ENCODE peak calls at places on chromosome 16, in nine cellular contexts. L is BJ, N is fibroblast of the aortic adventitia, I is heart left ventricle, D is bronchial epithelial cell, Z is GM12878, J is neural progenitor cell, G is HL-60, U is breast epithelium. M is an unnamed sample.

GRCh38 chr16:14677627-14678026 is 16.5 kb downstream of the PLA2G10 start:
- DNase-seq in L (no peak), D (no peak), I (no peak), N (no peak), Z (no peak), U (no peak), G (no peak), J (no peak), M (no peak)

GRCh38 chr16:47779201-47780016 is 318.3 kb downstream of the PHKB start:
- DNase-seq in D (no peak), G (no peak), U (no peak), N (peak; percentile 19), J (no peak), I (no peak), Z (peak; percentile 5), L (no peak), M (no peak)

GRCh38 chr16:87056083-87056482 is 261.1 kb downstream of the C16orf95 start:
- DNase-seq in I (no peak), J (no peak), L (no peak), D (no peak), Z (no peak), G (no peak), U (no peak), N (peak; percentile 67), M (no peak)

GRCh38 chr16:28321700-28322411 is 29.5 kb downstream of the SBK1 start:
- DNase-seq in U (no peak), G (peak; percentile 23), I (no peak), J (peak; percentile 52), L (no peak), D (peak; percentile 13), Z (no peak), N (peak; percentile 22), M (peak; percentile 74)

GRCh38 chr16:20944861-20945390 is 44.4 kb downstream of the LYRM1 start:
- DNase-seq in G (peak; percentile 15), N (peak; percentile 20), J (no peak), Z (no peak), I (no peak), U (no peak), D (peak; percentile 42), L (no peak), M (no peak)

GRCh38 chr16:59573528-59574271 is 839.6 kb upstream of the GOT2 start:
- DNase-seq in N (peak; percentile 20), I (no peak), D (no peak), G (no peak), Z (no peak), L (no peak), U (no peak), J (no peak), M (no peak)

GRCh38 chr16:2025878-2026460 is 733 bp upstream of the NHERF2 start:
- DNase-seq in G (no peak), U (no peak), Z (no peak), N (no peak), D (no peak), J (no peak), I (no peak), L (no peak), M (no peak)

GRCh38 chr16:4936991-4937781 is at the start of gene PPL:
- DNase-seq in Z (no peak), U (peak; percentile 92), N (no peak), G (no peak), L (no peak), D (peak; percentile 55), J (peak; percentile 90), I (peak; percentile 62), M (peak; percentile 35)

GRCh38 chr16:17343028-17343427 is 127.7 kb downstream of the XYLT1 start:
- DNase-seq in U (peak; percentile 77), J (no peak), N (no peak), I (no peak), G (peak; percentile 96), L (no peak), D (no peak), Z (peak; percentile 63), M (no peak)

GRCh38 chr16:87543436-87544191 is 50.8 kb upstream of the ZCCHC14 start:
- DNase-seq in U (no peak), N (peak; percentile 54), Z (no peak), D (no peak), J (no peak), G (peak; percentile 40), I (no peak), L (no peak), M (no peak)

GRCh38 chr16:13331918-13332317 is 430.5 kb downstream of the SHISA9 start:
- DNase-seq in U (no peak), Z (no peak), I (no peak), D (no peak), G (no peak), N (no peak), J (no peak), L (no peak), M (no peak)
- TF ChIP-seq CTCF in U (no peak), Z (no peak), I (no peak), D (no peak), G (no peak), N (no peak), J (peak; percentile 34), L (no peak), M (peak; percentile 49)

GRCh38 chr16:54636221-54636793 is 294.4 kb upstream of the IRX5 start:
- DNase-seq in Z (no peak), U (no peak), G (no peak), J (no peak), N (no peak), D (no peak), I (no peak), L (no peak), M (no peak)

GRCh38 chr16:54630284-54630967 is 300.2 kb upstream of the IRX5 start:
- DNase-seq in J (no peak), G (no peak), U (no peak), Z (no peak), L (no peak), N (peak; percentile 79), I (no peak), D (peak; percentile 85), M (no peak)

GRCh38 chr16:54632821-54633220 is 297.8 kb upstream of the IRX5 start:
- DNase-seq in L (no peak), U (no peak), J (no peak), I (no peak), D (no peak), Z (no peak), G (no peak), N (no peak), M (no peak)

GRCh38 chr16:54632322-54632721 is 298.3 kb upstream of the IRX5 start:
- DNase-seq in Z (no peak), G (no peak), D (no peak), N (no peak), I (no peak), L (no peak), U (no peak), J (peak; percentile 46), M (no peak)

GRCh38 chr16:54633943-54634362 is 296.7 kb upstream of the IRX5 start:
- DNase-seq in I (no peak), Z (no peak), N (peak; percentile 57), U (no peak), L (no peak), J (peak; percentile 65), G (peak; percentile 36), D (peak; percentile 36), M (peak; percentile 28)
- TF ChIP-seq CTCF in I (peak; percentile 49), Z (no peak), N (peak; percentile 58), U (no peak), L (peak; percentile 46), J (peak; percentile 77), G (no peak), D (peak; percentile 64), M (peak; percentile 62)

GRCh38 chr16:22969567-22969966 is 155.6 kb downstream of the HS3ST2 start:
- DNase-seq in U (no peak), D (peak; percentile 75), L (no peak), Z (no peak), J (no peak), I (no peak), N (no peak), G (no peak), M (no peak)
- TF ChIP-seq CTCF in U (no peak), D (peak; percentile 13), L (no peak), Z (no peak), J (no peak), I (no peak), N (no peak), G (no peak), M (no peak)

GRCh38 chr16:89122322-89122831 is 28.7 kb downstream of the ACSF3 start:
- DNase-seq in D (peak; percentile 47), L (no peak), N (no peak), J (no peak), G (no peak), Z (no peak), I (no peak), U (no peak), M (no peak)
- TF ChIP-seq CTCF in D (no peak), L (no peak), N (no peak), J (no peak), G (no peak), Z (no peak), I (no peak), U (no peak), M (no peak)

GRCh38 chr16:66093217-66093616 is 273.3 kb upstream of the CDH5 start:
- DNase-seq in I (no peak), D (peak; percentile 16), N (no peak), Z (no peak), L (no peak), U (no peak), G (no peak), J (no peak), M (no peak)

GRCh38 chr16:66091462-66091861 is 275.0 kb upstream of the CDH5 start:
- DNase-seq in N (peak; percentile 53), D (no peak), L (peak; percentile 53), U (no peak), J (no peak), G (no peak), Z (no peak), I (no peak), M (no peak)

GRCh38 chr16:66097746-66098145 is 268.7 kb upstream of the CDH5 start:
- DNase-seq in I (no peak), N (no peak), D (no peak), U (no peak), L (no peak), Z (no peak), G (no peak), J (no peak), M (no peak)

GRCh38 chr16:66099261-66099660 is 267.2 kb upstream of the CDH5 start:
- DNase-seq in J (no peak), U (no peak), D (no peak), N (no peak), L (no peak), G (no peak), Z (no peak), I (no peak), M (no peak)

GRCh38 chr16:66095676-66096075 is 270.8 kb upstream of the CDH5 start:
- DNase-seq in N (no peak), U (no peak), I (no peak), Z (no peak), J (no peak), D (no peak), G (no peak), L (no peak), M (no peak)
- TF ChIP-seq CTCF in N (no peak), U (no peak), I (no peak), Z (no peak), J (peak; percentile 22), D (no peak), G (no peak), L (peak; percentile 21), M (no peak)

GRCh38 chr16:49287572-49287971 is 5.9 kb upstream of the CBLN1 start:
- DNase-seq in L (no peak), Z (no peak), U (no peak), N (no peak), J (peak; percentile 17), D (no peak), I (no peak), G (no peak), M (no peak)
- TF ChIP-seq CTCF in L (no peak), Z (no peak), U (no peak), N (no peak), J (peak; percentile 10), D (no peak), I (no peak), G (no peak), M (no peak)

M was measured in endothelial cell.